ENCODE peak calls at places on chromosome 11, in four cellular contexts. C is MM.1S, T is suprapubic skin, Q is GM23248. O is an unnamed sample.
A peak's percentile ranks its signal among the peaks of the same experiment; 100 is the strongest.

GRCh38 chr11:43802509-43802908 is 78.1 kb upstream of the ALKBH3 start:
- DNase-seq in C (peak; percentile 22), T (no peak), Q (peak; percentile 14), O (no peak)

GRCh38 chr11:132941024-132941646 is 591.2 kb downstream of the OPCML start:
- DNase-seq in C (no peak), T (no peak), Q (peak; percentile 63), O (no peak)

GRCh38 chr11:102289510-102290078 is 27.7 kb upstream of the BIRC3 start:
- DNase-seq in C (no peak), T (no peak), Q (peak; percentile 44), O (no peak)

GRCh38 chr11:133047036-133047800 is 485.1 kb downstream of the OPCML start:
- DNase-seq in C (no peak), T (no peak), Q (peak; percentile 67), O (no peak)

GRCh38 chr11:73582636-73583035 is 15.3 kb downstream of the FAM168A start:
- DNase-seq in C (no peak), T (no peak), Q (no peak), O (no peak)

GRCh38 chr11:104970756-104971155 is 2.4 kb upstream of the CASP4 start:
- DNase-seq in C (no peak), T (no peak), Q (no peak), O (no peak)

GRCh38 chr11:121241300-121242176 is 51.0 kb upstream of the SC5D start:
- DNase-seq in C (no peak), T (no peak), Q (no peak), O (no peak)

GRCh38 chr11:115170133-115170815 is 333.9 kb downstream of the CADM1 start:
- DNase-seq in C (peak; percentile 30), T (no peak), Q (peak; percentile 47), O (no peak)

GRCh38 chr11:126654886-126655806 is 299.7 kb downstream of the ST3GAL4 start:
- DNase-seq in C (no peak), T (no peak), Q (no peak), O (no peak)

GRCh38 chr11:118610773-118611432 is 3.5 kb downstream of the PHLDB1 start:
- DNase-seq in C (peak; percentile 81), T (peak; percentile 82), Q (peak; percentile 89), O (peak; percentile 87)

GRCh38 chr11:132589802-132590201 is 942.5 kb downstream of the OPCML start:
- DNase-seq in C (no peak), T (no peak), Q (no peak), O (no peak)

GRCh38 chr11:49995559-49995958 is 13.2 kb upstream of the OR4C12 start:
- DNase-seq in C (peak; percentile 69), T (no peak), Q (peak; percentile 86), O (peak; percentile 15)

GRCh38 chr11:10984250-10984649 is 126.4 kb upstream of the ZBED5 start:
- DNase-seq in C (no peak), T (no peak), Q (no peak), O (no peak)

GRCh38 chr11:95925011-95925410 is 1.1 kb upstream of the MTMR2 start:
- DNase-seq in C (peak; percentile 12), T (no peak), Q (peak; percentile 23), O (no peak)

GRCh38 chr11:125449586-125449985 is 46.5 kb downstream of the FEZ1 start:
- DNase-seq in C (no peak), T (no peak), Q (no peak), O (no peak)

GRCh38 chr11:67466962-67467771 is 1.9 kb downstream of the TMEM134 start:
- DNase-seq in C (no peak), T (no peak), Q (no peak), O (no peak)

GRCh38 chr11:34976496-34976895 is 60.1 kb downstream of the PDHX start:
- DNase-seq in C (no peak), T (no peak), Q (no peak), O (no peak)

GRCh38 chr11:76735218-76735480 is 48.0 kb upstream of the TSKU start:
- DNase-seq in C (no peak), T (no peak), Q (no peak), O (no peak)

GRCh38 chr11:67631427-67631826 is 1.7 kb upstream of the NUDT8 start:
- DNase-seq in C (no peak), T (peak; percentile 76), Q (no peak), O (no peak)

GRCh38 chr11:65274734-65275682 is 13.2 kb downstream of the POLA2 start:
- DNase-seq in C (peak; percentile 33), T (peak; percentile 79), Q (peak; percentile 96), O (peak; percentile 23)

GRCh38 chr11:8310743-8311298 is 47.1 kb upstream of the LMO1 start:
- DNase-seq in C (no peak), T (no peak), Q (no peak), O (no peak)

GRCh38 chr11:126797801-126798200 is 202.8 kb downstream of the KIRREL3 start:
- DNase-seq in C (no peak), T (no peak), Q (no peak), O (no peak)

DNA sequence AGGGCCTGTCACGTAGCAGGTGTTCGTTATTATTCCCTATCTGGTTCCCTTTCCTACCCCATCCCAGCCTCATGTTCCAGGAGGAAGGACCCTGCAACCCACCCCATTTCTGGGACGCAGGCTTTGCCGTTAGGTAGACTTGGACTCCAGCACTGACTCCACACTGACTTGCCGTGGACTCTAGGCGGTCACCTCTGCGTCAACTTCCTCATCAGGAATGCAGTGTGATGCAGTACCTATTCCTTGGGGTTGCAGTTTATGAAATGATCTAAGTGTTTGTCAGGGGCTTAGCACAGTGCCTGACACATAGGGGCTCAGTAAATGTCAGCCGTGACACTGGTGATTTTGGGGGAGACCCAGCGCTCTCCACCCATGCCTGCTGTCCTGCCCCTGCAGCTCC is 16.8 kb downstream of the DGKZ start:
- DNase-seq in C (no peak), T (no peak), Q (peak; percentile 54), O (no peak)
- H3K4me1 ChIP-seq in C (no peaks in the 10 kb centered on the region), T (peaks cover 63% of the 10 kb centered on the region), Q (peaks cover 32% of the 10 kb centered on the region), O (peaks cover 82% of the 10 kb centered on the region)

DNA sequence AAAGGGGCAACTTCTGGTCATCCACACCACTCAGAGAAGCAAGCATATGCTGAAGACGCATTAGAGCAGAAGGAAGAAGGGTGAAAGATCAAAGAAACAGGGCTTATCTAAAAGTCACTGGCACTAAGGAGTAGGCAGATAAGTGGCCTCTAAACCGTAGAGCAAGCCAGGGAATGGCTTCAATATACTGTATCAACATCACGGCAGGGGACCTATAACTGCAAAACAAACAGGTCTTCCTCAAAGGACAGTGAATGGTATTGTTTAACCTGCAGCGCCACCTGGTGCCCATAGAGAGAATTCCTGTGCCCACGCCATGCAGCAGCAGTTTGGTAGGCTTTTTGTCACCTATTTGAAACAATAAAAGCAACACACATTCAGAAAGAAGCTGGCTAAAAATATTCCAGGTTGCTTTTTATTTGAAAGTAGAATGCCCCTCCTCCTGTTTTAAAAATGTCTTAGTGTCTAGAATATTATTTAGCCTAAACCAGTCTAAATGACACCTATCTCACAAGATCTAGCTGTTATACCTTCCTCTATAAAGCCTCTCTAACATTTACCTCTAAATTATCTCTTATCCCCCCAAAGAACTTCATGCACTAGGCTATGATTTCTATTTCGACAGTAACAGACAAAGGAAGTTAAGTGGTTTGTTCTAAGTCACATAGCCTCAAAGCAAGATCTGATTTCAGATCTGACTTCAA is 21.8 kb downstream of the SNX19 start:
- DNase-seq in C (peak; percentile 58), T (no peak), Q (peak; percentile 74), O (peak; percentile 60)
- H3K4me1 ChIP-seq in C (no peaks in the 10 kb centered on the region), T (peaks cover 9% of the 10 kb centered on the region), Q (peaks cover 28% of the 10 kb centered on the region), O (no peaks in the 10 kb centered on the region)

GRCh38 chr11:3108183-3108721 is 51.0 kb upstream of the CARS1 start:
- DNase-seq in C (no peak), T (peak; percentile 45), Q (no peak), O (no peak)
- H3K4me1 ChIP-seq in C (no peaks in the 10 kb centered on the region), T (peaks cover 10% of the 10 kb centered on the region), Q (no peaks in the 10 kb centered on the region), O (no peaks in the 10 kb centered on the region)

DNA sequence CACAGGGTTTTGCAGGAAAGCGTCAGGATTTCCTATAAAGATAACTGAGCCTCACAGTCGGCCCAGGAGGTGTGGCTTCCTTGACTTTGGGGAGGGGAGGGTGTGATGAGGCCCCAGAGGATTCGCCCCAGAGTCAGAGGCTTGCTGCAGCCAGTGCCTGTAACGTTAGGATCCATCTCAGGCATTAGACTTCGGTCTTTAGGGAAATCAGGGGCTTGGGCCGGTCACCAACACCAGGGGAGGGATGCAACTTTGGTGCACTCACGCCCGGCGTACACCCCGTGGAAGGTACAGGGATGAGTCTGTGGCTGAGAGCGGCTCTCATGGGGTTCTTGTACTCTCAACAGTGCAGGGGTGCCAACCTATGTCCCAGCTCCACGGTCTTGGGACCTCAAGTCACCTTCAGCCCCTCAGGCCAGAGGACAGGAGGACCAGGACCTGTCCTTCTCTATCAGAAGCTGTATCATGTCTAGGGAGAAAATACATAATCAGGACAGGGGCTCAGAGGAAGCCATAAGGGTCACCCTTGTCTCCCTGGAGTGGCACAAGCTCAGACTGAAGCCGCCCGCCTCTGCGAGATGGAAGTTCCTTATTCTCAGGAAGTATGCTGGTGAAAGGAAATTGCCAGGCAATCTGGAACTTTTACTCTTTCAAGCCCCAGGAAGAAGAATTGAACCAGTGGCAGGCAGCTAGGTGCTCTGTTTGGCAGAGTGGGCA is 5.5 kb upstream of the ANO1 start:
- DNase-seq in C (no peak), T (no peak), Q (no peak), O (no peak)
- H3K4me1 ChIP-seq in C (no peaks in the 10 kb centered on the region), T (peaks cover 12% of the 10 kb centered on the region), Q (no peaks in the 10 kb centered on the region), O (no peaks in the 10 kb centered on the region)

DNA sequence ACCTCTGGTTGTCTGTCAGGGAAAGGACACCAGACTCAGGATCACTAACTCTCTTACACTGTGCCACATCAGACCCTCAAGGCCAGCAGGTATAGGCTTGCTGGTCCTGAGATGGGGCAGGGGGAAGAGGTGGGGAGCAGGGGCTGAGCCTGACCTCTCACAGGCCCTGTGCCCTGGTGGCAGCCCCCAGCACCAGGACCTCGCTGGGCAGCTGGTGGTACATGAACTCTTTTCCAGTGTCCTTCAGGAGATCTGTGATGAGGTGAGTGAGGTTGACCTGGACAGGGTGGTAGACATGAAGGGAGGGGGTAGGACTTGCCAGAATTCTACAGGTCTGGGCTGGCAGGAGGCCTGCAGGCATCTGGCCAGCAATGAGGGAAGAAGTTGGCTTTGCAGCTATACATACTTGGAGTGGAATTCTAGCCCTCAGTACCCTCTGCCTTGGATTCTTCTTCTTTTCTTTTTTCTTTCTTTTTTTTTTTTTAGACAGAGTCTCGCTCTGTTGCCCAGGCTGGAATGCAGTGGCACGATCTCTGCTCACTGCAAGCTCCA is 1.4 kb downstream of the NUDT22 start:
- DNase-seq in C (no peak), T (no peak), Q (no peak), O (no peak)
- H3K4me1 ChIP-seq in C (peaks cover 14% of the 10 kb centered on the region), T (peaks cover 79% of the 10 kb centered on the region), Q (peaks cover 6% of the 10 kb centered on the region), O (peaks cover 48% of the 10 kb centered on the region)

DNA sequence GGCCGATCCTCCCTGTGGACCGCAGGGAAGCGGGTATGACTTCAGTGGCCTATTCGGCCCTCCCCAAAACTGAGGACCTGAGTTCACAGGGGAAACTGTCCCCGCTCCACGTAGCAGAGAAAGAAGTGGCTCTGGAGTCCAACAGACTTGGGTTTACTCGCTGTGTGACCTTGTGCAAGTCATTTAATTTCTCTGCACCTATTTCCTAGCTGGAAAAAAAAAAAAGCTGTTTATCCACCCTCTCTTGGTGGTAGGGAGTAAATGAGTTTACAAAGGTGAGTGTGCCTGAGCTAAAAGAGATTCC is 2.2 kb downstream of the SPON1 start:
- DNase-seq in C (no peak), T (no peak), Q (no peak), O (no peak)
- H3K4me1 ChIP-seq in C (no peaks in the 10 kb centered on the region), T (peaks cover 28% of the 10 kb centered on the region), Q (no peaks in the 10 kb centered on the region), O (peaks cover 26% of the 10 kb centered on the region)

O was measured in CD4-positive, alpha-beta memory T cell.